ENCODE peak calls at places on chromosomes 1 and 21, in eight cellular contexts. J is erythroblast; K is effector CD8-positive, alpha-beta T cell; G is NCI-H1092; C is activated T-cell treated with anti-CD3 and anti-CD28 coated beads, Interleukin-2, amount 50 U/mL, for 4 hours; W is hepatic stellate cell; H is mammary epithelial cell; P is colonic mucosa. V is an unnamed sample.

GRCh38 chr1:172068334-172068733 is 227.0 kb downstream of the DNM3 start:
- DNase-seq in J (no peak), K (no peak), G (no peak), C (no peak), W (no peak), H (no peak), P (no peak), V (no peak)

GRCh38 chr1:205565799-205566198 is 61.3 kb downstream of the CDK18 start:
- DNase-seq in J (no peak), K (no peak), G (no peak), C (no peak), W (no peak), H (no peak), P (peak), V (no peak)

GRCh38 chr21:45392206-45392971 is 12.6 kb upstream of the COL18A1 start:
- DNase-seq in J (no peak), K (no peak), G (no peak), C (no peak), W (no peak), H (no peak), P (no peak), V (no peak)

GRCh38 chr1:228226956-228227791 is 19.3 kb downstream of the OBSCN start:
- DNase-seq in J (peak), K (no peak), G (no peak), C (no peak), W (no peak), H (no peak), P (peak), V (no peak)

GRCh38 chr1:41895552-41895951 is 23.2 kb downstream of the HIVEP3 start:
- DNase-seq in J (no peak), K (no peak), G (no peak), C (no peak), W (no peak), H (no peak), P (no peak), V (no peak)

GRCh38 chr1:225426395-225427248 is 1.2 kb downstream of the LBR start:
- DNase-seq in J (peak), K (no peak), G (peak), C (no peak), W (peak), H (peak), P (peak), V (peak)

GRCh38 chr1:231372501-231372900 is 34.4 kb downstream of the SPRTN start:
- DNase-seq in J (no peak), K (no peak), G (no peak), C (no peak), W (no peak), H (no peak), P (no peak), V (no peak)

GRCh38 chr1:64505944-64506658 is 36.2 kb downstream of the CACHD1 start:
- DNase-seq in J (peak), K (no peak), G (peak), C (peak), W (no peak), H (peak), P (peak), V (no peak)

GRCh38 chr1:36351222-36351977 is 28.0 kb upstream of the EVA1B start:
- DNase-seq in J (no peak), K (no peak), G (no peak), C (no peak), W (peak), H (peak), P (no peak), V (no peak)

GRCh38 chr1:28392027-28392652 is 22.6 kb downstream of the PHACTR4 start:
- DNase-seq in J (peak), K (no peak), G (no peak), C (no peak), W (peak), H (peak), P (no peak), V (peak)

GRCh38 chr1:89310976-89311375 is 38.3 kb upstream of the GBP5 start:
- DNase-seq in J (no peak), K (no peak), G (no peak), C (no peak), W (no peak), H (no peak), P (no peak), V (peak)

GRCh38 chr1:58396150-58396549 is 150.4 kb downstream of the OMA1 start:
- DNase-seq in J (no peak), K (no peak), G (no peak), C (no peak), W (no peak), H (no peak), P (no peak), V (no peak)

GRCh38 chr1:237879195-237879594 is 11.5 kb downstream of the ZP4 start:
- DNase-seq in J (no peak), K (no peak), G (no peak), C (no peak), W (no peak), H (peak), P (no peak), V (no peak)

GRCh38 chr1:25996966-25997758 is 701 bp downstream of the PAFAH2 start:
- DNase-seq in J (peak), K (no peak), G (no peak), C (no peak), W (peak), H (peak), P (peak), V (peak)

GRCh38 chr1:228900993-228901392 is 165.7 kb downstream of the RHOU start:
- DNase-seq in J (no peak), K (no peak), G (no peak), C (no peak), W (no peak), H (no peak), P (no peak), V (no peak)

GRCh38 chr1:24694380-24694843 is 50.8 kb upstream of the CLIC4 start:
- DNase-seq in J (peak), K (no peak), G (peak), C (no peak), W (no peak), H (no peak), P (no peak), V (peak)

GRCh38 chr1:10528066-10529014 is 53.6 kb downstream of the PEX14 start:
- DNase-seq in J (no peak), K (no peak), G (no peak), C (no peak), W (peak), H (peak), P (no peak), V (no peak)

GRCh38 chr1:59776960-59777852 is 37.5 kb upstream of the HOOK1 start:
- DNase-seq in J (no peak), K (no peak), G (no peak), C (no peak), W (peak), H (no peak), P (no peak), V (no peak)

GRCh38 chr1:154847891-154848290 is 22.2 kb downstream of the KCNN3 start:
- DNase-seq in J (no peak), K (no peak), G (peak), C (no peak), W (no peak), H (no peak), P (no peak), V (no peak)

GRCh38 chr1:95793893-95794292 is 559.9 kb downstream of the RWDD3 start:
- DNase-seq in J (no peak), K (no peak), G (peak), C (no peak), W (no peak), H (peak), P (no peak), V (peak)

GRCh38 chr1:12537294-12537693 is 80.7 kb downstream of the DHRS3 start:
- DNase-seq in J (no peak), K (no peak), G (no peak), C (no peak), W (no peak), H (no peak), P (no peak), V (no peak)

GRCh38 chr1:157915859-157916258 is 74.3 kb upstream of the CD5L start:
- DNase-seq in J (no peak), K (no peak), G (no peak), C (no peak), W (no peak), H (no peak), P (no peak), V (no peak)

GRCh38 chr1:231218078-231218477 is 22.9 kb upstream of the GNPAT start:
- DNase-seq in J (no peak), K (no peak), G (no peak), C (no peak), W (no peak), H (no peak), P (no peak), V (no peak)

GRCh38 chr1:22318279-22318983 is 133.2 kb upstream of the ZBTB40 start:
- DNase-seq in J (no peak), K (no peak), G (peak), C (no peak), W (no peak), H (no peak), P (no peak), V (no peak)

GRCh38 chr21:46183910-46184624 is at the start of gene SPATC1L:
- DNase-seq in J (peak), K (no peak), G (no peak), C (no peak), W (peak), H (peak), P (peak), V (peak)

GRCh38 chr1:118868387-118868786 is 119.8 kb downstream of the TBX15 start:
- DNase-seq in J (no peak), K (no peak), G (no peak), C (no peak), W (no peak), H (no peak), P (no peak), V (no peak)

GRCh38 chr1:203913045-203913444 is 51.6 kb downstream of the SNRPE start:
- DNase-seq in J (no peak), K (no peak), G (no peak), C (no peak), W (no peak), H (no peak), P (no peak), V (peak)

GRCh38 chr1:230243146-230243545 is 176.1 kb downstream of the GALNT2 start:
- DNase-seq in J (no peak), K (no peak), G (no peak), C (no peak), W (no peak), H (no peak), P (no peak), V (no peak)

GRCh38 chr1:217138839-217139466 is 415.7 kb upstream of the ESRRG start:
- DNase-seq in J (no peak), K (no peak), G (no peak), C (no peak), W (no peak), H (no peak), P (no peak), V (no peak)

GRCh38 chr1:8396083-8396911 is 78.4 kb downstream of the SLC45A1 start:
- DNase-seq in J (no peak), K (no peak), G (no peak), C (no peak), W (no peak), H (no peak), P (no peak), V (no peak)

GRCh38 chr1:214901718-214902117 is 180.8 kb upstream of the KCNK2 start:
- DNase-seq in J (peak), K (no peak), G (no peak), C (no peak), W (peak), H (peak), P (no peak), V (peak)

GRCh38 chr1:3231826-3232225 is 162.8 kb downstream of the PRDM16 start:
- DNase-seq in J (no peak), K (no peak), G (no peak), C (no peak), W (no peak), H (no peak), P (no peak), V (no peak)

GRCh38 chr1:58477390-58477789 is 69.1 kb downstream of the OMA1 start:
- DNase-seq in J (no peak), K (no peak), G (no peak), C (no peak), W (no peak), H (peak), P (no peak), V (no peak)

GRCh38 chr1:244918422-244919319 is 54.3 kb upstream of the HNRNPU start:
- DNase-seq in J (peak), K (peak), G (peak), C (peak), W (peak), H (peak), P (peak), V (peak)

GRCh38 chr1:234601217-234602017 is 8.6 kb downstream of the IRF2BP2 start:
- DNase-seq in J (peak), K (no peak), G (no peak), C (no peak), W (no peak), H (peak), P (no peak), V (peak)

GRCh38 chr1:245800901-245801605 is 646.3 kb downstream of the KIF26B start:
- DNase-seq in J (no peak), K (no peak), G (no peak), C (no peak), W (no peak), H (no peak), P (no peak), V (no peak)

GRCh38 chr1:98929456-98929855 is 75.2 kb downstream of the PLPPR5 start:
- DNase-seq in J (no peak), K (no peak), G (no peak), C (no peak), W (no peak), H (peak), P (no peak), V (no peak)

GRCh38 chr1:238061967-238062613 is 171.4 kb upstream of the ZP4 start:
- DNase-seq in J (no peak), K (no peak), G (no peak), C (no peak), W (no peak), H (peak), P (no peak), V (no peak)

GRCh38 chr1:164518692-164519332 is 40.2 kb upstream of the PBX1 start:
- DNase-seq in J (no peak), K (no peak), G (no peak), C (no peak), W (no peak), H (no peak), P (no peak), V (peak)

V was measured in OCI-M1.